ENCODE peak calls at places on chromosomes 13 and 19, in seven cellular contexts. One of them, this sample, is unnamed.

GRCh38 chr19:54388001-54388802 is 23.5 kb upstream of the LAIR1 start:
- DNase-seq in ovary: no peak
- DNase-seq in CD8-positive, alpha-beta memory T cell: peak; percentile 63
- DNase-seq in adrenal gland: no peak
- DNase-seq in effector memory CD4-positive, alpha-beta T cell: no peak
- DNase-seq in H9: no peak
- DNase-seq in CD8-positive, alpha-beta T cell: peak; percentile 56
- DNase-seq in this sample: peak; percentile 34

GRCh38 chr19:23415561-23416191 is 20.4 kb upstream of the ZNF91 start:
- DNase-seq in ovary: no peak
- DNase-seq in CD8-positive, alpha-beta memory T cell: no peak
- DNase-seq in adrenal gland: no peak
- DNase-seq in effector memory CD4-positive, alpha-beta T cell: no peak
- DNase-seq in H9: peak; percentile 95
- DNase-seq in CD8-positive, alpha-beta T cell: no peak
- DNase-seq in this sample: peak; percentile 63

GRCh38 chr19:3516675-3517207 is 10.6 kb downstream of the FZR1 start:
- DNase-seq in ovary: no peak
- DNase-seq in CD8-positive, alpha-beta memory T cell: peak; percentile 77
- DNase-seq in adrenal gland: no peak
- DNase-seq in effector memory CD4-positive, alpha-beta T cell: no peak
- DNase-seq in H9: no peak
- DNase-seq in CD8-positive, alpha-beta T cell: peak; percentile 46
- DNase-seq in this sample: no peak

GRCh38 chr13:79548886-79549285 is 67.9 kb downstream of the NDFIP2 start:
- DNase-seq in ovary: no peak
- DNase-seq in CD8-positive, alpha-beta memory T cell: no peak
- DNase-seq in adrenal gland: no peak
- DNase-seq in effector memory CD4-positive, alpha-beta T cell: no peak
- DNase-seq in H9: no peak
- DNase-seq in CD8-positive, alpha-beta T cell: no peak
- DNase-seq in this sample: no peak

GRCh38 chr13:98632971-98633370 is 56.1 kb upstream of the STK24 start:
- DNase-seq in ovary: no peak
- DNase-seq in CD8-positive, alpha-beta memory T cell: no peak
- DNase-seq in adrenal gland: no peak
- DNase-seq in effector memory CD4-positive, alpha-beta T cell: no peak
- DNase-seq in H9: no peak
- DNase-seq in CD8-positive, alpha-beta T cell: no peak
- DNase-seq in this sample: no peak

GRCh38 chr13:40391788-40392187 is 274.7 kb downstream of the FOXO1 start:
- DNase-seq in ovary: no peak
- DNase-seq in CD8-positive, alpha-beta memory T cell: no peak
- DNase-seq in adrenal gland: no peak
- DNase-seq in effector memory CD4-positive, alpha-beta T cell: no peak
- DNase-seq in H9: no peak
- DNase-seq in CD8-positive, alpha-beta T cell: no peak
- DNase-seq in this sample: no peak

GRCh38 chr13:18991054-18991453 is 190.6 kb downstream of the TUBA3C start:
- DNase-seq in ovary: no peak
- DNase-seq in CD8-positive, alpha-beta memory T cell: no peak
- DNase-seq in adrenal gland: no peak
- DNase-seq in effector memory CD4-positive, alpha-beta T cell: no peak
- DNase-seq in H9: no peak
- DNase-seq in CD8-positive, alpha-beta T cell: no peak
- DNase-seq in this sample: no peak

GRCh38 chr19:41785653-41786052 is 10.7 kb upstream of the CEACAM3 start:
- DNase-seq in ovary: no peak
- DNase-seq in CD8-positive, alpha-beta memory T cell: peak; percentile 77
- DNase-seq in adrenal gland: no peak
- DNase-seq in effector memory CD4-positive, alpha-beta T cell: peak; percentile 37
- DNase-seq in H9: peak; percentile 86
- DNase-seq in CD8-positive, alpha-beta T cell: peak; percentile 71
- DNase-seq in this sample: peak; percentile 66

GRCh38 chr13:94198666-94199065 is 280.8 kb downstream of the DCT start:
- DNase-seq in ovary: no peak
- DNase-seq in CD8-positive, alpha-beta memory T cell: no peak
- DNase-seq in adrenal gland: no peak
- DNase-seq in effector memory CD4-positive, alpha-beta T cell: no peak
- DNase-seq in H9: no peak
- DNase-seq in CD8-positive, alpha-beta T cell: no peak
- DNase-seq in this sample: no peak

GRCh38 chr19:19460258-19460731 is 54.8 kb downstream of the GATAD2A start:
- DNase-seq in ovary: no peak
- DNase-seq in CD8-positive, alpha-beta memory T cell: peak; percentile 53
- DNase-seq in adrenal gland: no peak
- DNase-seq in effector memory CD4-positive, alpha-beta T cell: peak; percentile 28
- DNase-seq in H9: no peak
- DNase-seq in CD8-positive, alpha-beta T cell: peak; percentile 34
- DNase-seq in this sample: no peak
- H3K4me1 ChIP-seq in ovary: peaks cover 39% of the 10 kb centered on the region
- H3K4me1 ChIP-seq in CD8-positive, alpha-beta memory T cell: peaks cover 90% of the 10 kb centered on the region
- H3K4me1 ChIP-seq in adrenal gland: peaks cover 53% of the 10 kb centered on the region
- H3K4me1 ChIP-seq in effector memory CD4-positive, alpha-beta T cell: peaks cover 74% of the 10 kb centered on the region
- H3K4me1 ChIP-seq in H9: peaks cover 20% of the 10 kb centered on the region
- H3K4me1 ChIP-seq in CD8-positive, alpha-beta T cell: peaks cover 83% of the 10 kb centered on the region
- H3K4me1 ChIP-seq in this sample: peaks cover 48% of the 10 kb centered on the region

GRCh38 chr13:30141773-30142501 is 165.4 kb downstream of the KATNAL1 start:
- DNase-seq in ovary: no peak
- DNase-seq in CD8-positive, alpha-beta memory T cell: no peak
- DNase-seq in adrenal gland: no peak
- DNase-seq in effector memory CD4-positive, alpha-beta T cell: no peak
- DNase-seq in H9: no peak
- DNase-seq in CD8-positive, alpha-beta T cell: no peak
- DNase-seq in this sample: no peak
- H3K4me1 ChIP-seq in ovary: peaks cover 6% of the 10 kb centered on the region
- H3K4me1 ChIP-seq in CD8-positive, alpha-beta memory T cell: peaks cover 39% of the 10 kb centered on the region
- H3K4me1 ChIP-seq in adrenal gland: no peaks in the 10 kb centered on the region
- H3K4me1 ChIP-seq in effector memory CD4-positive, alpha-beta T cell: peaks cover 42% of the 10 kb centered on the region
- H3K4me1 ChIP-seq in H9: no peaks in the 10 kb centered on the region
- H3K4me1 ChIP-seq in CD8-positive, alpha-beta T cell: peaks cover 30% of the 10 kb centered on the region
- H3K4me1 ChIP-seq in this sample: no peaks in the 10 kb centered on the region

GRCh38 chr19:11375143-11375948 is 880 bp downstream of the SWSAP1 start:
- DNase-seq in ovary: peak; percentile 76
- DNase-seq in CD8-positive, alpha-beta memory T cell: peak; percentile 86
- DNase-seq in adrenal gland: peak; percentile 71
- DNase-seq in effector memory CD4-positive, alpha-beta T cell: peak; percentile 46
- DNase-seq in H9: peak; percentile 82
- DNase-seq in CD8-positive, alpha-beta T cell: peak; percentile 77
- DNase-seq in this sample: peak; percentile 61

GRCh38 chr19:11378319-11379189 is 4.1 kb downstream of the SWSAP1 start:
- DNase-seq in ovary: peak; percentile 58
- DNase-seq in CD8-positive, alpha-beta memory T cell: no peak
- DNase-seq in adrenal gland: peak; percentile 62
- DNase-seq in effector memory CD4-positive, alpha-beta T cell: no peak
- DNase-seq in H9: peak; percentile 82
- DNase-seq in CD8-positive, alpha-beta T cell: no peak
- DNase-seq in this sample: peak; percentile 75

GRCh38 chr19:11377237-11377636 is 2.8 kb downstream of the SWSAP1 start:
- DNase-seq in ovary: no peak
- DNase-seq in CD8-positive, alpha-beta memory T cell: no peak
- DNase-seq in adrenal gland: peak; percentile 80
- DNase-seq in effector memory CD4-positive, alpha-beta T cell: no peak
- DNase-seq in H9: no peak
- DNase-seq in CD8-positive, alpha-beta T cell: no peak
- DNase-seq in this sample: no peak

GRCh38 chr19:11379857-11380350 is 4.2 kb downstream of the EPOR start:
- DNase-seq in ovary: no peak
- DNase-seq in CD8-positive, alpha-beta memory T cell: no peak
- DNase-seq in adrenal gland: no peak
- DNase-seq in effector memory CD4-positive, alpha-beta T cell: no peak
- DNase-seq in H9: no peak
- DNase-seq in CD8-positive, alpha-beta T cell: no peak
- DNase-seq in this sample: no peak

DNA sequence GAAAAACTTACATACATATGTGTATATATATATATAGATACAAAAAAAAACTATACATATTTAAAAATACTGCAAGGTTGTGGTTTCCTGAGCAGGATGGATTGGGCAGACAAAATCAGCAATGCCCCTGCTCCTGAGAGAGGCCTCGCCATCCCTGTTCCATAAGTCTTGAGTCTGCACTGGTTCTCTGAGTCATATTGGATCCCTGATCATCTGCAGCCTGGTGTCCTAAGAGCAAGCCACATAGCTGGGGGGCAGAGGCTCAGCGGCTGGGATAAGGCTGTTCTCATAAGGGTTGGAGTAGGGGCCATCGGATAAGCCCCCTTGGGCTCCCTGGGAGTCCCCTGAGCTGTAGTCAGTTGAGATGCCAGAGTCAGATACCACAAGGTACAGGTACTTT is 3.3 kb downstream of the SWSAP1 start:
- DNase-seq in ovary: no peak
- DNase-seq in CD8-positive, alpha-beta memory T cell: no peak
- DNase-seq in adrenal gland: no peak
- DNase-seq in effector memory CD4-positive, alpha-beta T cell: no peak
- DNase-seq in H9: no peak
- DNase-seq in CD8-positive, alpha-beta T cell: no peak
- DNase-seq in this sample: no peak
- H3K4me1 ChIP-seq in ovary: peaks cover 19% of the 10 kb centered on the region
- H3K4me1 ChIP-seq in CD8-positive, alpha-beta memory T cell: peaks cover 60% of the 10 kb centered on the region
- H3K4me1 ChIP-seq in adrenal gland: peaks cover 46% of the 10 kb centered on the region
- H3K4me1 ChIP-seq in effector memory CD4-positive, alpha-beta T cell: peaks cover 32% of the 10 kb centered on the region
- H3K4me1 ChIP-seq in H9: no peaks in the 10 kb centered on the region
- H3K4me1 ChIP-seq in CD8-positive, alpha-beta T cell: peaks cover 48% of the 10 kb centered on the region
- H3K4me1 ChIP-seq in this sample: peaks cover 25% of the 10 kb centered on the region

GRCh38 chr19:48396010-48396870 is 2.8 kb downstream of the GRIN2D start:
- DNase-seq in ovary: no peak
- DNase-seq in CD8-positive, alpha-beta memory T cell: no peak
- DNase-seq in adrenal gland: no peak
- DNase-seq in effector memory CD4-positive, alpha-beta T cell: no peak
- DNase-seq in H9: no peak
- DNase-seq in CD8-positive, alpha-beta T cell: no peak
- DNase-seq in this sample: no peak

GRCh38 chr19:48398329-48399235 is 5.1 kb downstream of the GRIN2D start:
- DNase-seq in ovary: peak; percentile 78
- DNase-seq in CD8-positive, alpha-beta memory T cell: peak; percentile 92
- DNase-seq in adrenal gland: peak; percentile 54
- DNase-seq in effector memory CD4-positive, alpha-beta T cell: peak; percentile 74
- DNase-seq in H9: peak; percentile 97
- DNase-seq in CD8-positive, alpha-beta T cell: peak; percentile 84
- DNase-seq in this sample: peak; percentile 92

GRCh38 chr19:48396871-48397176 is 3.4 kb downstream of the GRIN2D start:
- DNase-seq in ovary: no peak
- DNase-seq in CD8-positive, alpha-beta memory T cell: no peak
- DNase-seq in adrenal gland: no peak
- DNase-seq in effector memory CD4-positive, alpha-beta T cell: no peak
- DNase-seq in H9: no peak
- DNase-seq in CD8-positive, alpha-beta T cell: no peak
- DNase-seq in this sample: no peak

GRCh38 chr19:48397263-48397635 is 3.8 kb downstream of the GRIN2D start:
- DNase-seq in ovary: no peak
- DNase-seq in CD8-positive, alpha-beta memory T cell: no peak
- DNase-seq in adrenal gland: no peak
- DNase-seq in effector memory CD4-positive, alpha-beta T cell: no peak
- DNase-seq in H9: no peak
- DNase-seq in CD8-positive, alpha-beta T cell: no peak
- DNase-seq in this sample: no peak

DNA sequence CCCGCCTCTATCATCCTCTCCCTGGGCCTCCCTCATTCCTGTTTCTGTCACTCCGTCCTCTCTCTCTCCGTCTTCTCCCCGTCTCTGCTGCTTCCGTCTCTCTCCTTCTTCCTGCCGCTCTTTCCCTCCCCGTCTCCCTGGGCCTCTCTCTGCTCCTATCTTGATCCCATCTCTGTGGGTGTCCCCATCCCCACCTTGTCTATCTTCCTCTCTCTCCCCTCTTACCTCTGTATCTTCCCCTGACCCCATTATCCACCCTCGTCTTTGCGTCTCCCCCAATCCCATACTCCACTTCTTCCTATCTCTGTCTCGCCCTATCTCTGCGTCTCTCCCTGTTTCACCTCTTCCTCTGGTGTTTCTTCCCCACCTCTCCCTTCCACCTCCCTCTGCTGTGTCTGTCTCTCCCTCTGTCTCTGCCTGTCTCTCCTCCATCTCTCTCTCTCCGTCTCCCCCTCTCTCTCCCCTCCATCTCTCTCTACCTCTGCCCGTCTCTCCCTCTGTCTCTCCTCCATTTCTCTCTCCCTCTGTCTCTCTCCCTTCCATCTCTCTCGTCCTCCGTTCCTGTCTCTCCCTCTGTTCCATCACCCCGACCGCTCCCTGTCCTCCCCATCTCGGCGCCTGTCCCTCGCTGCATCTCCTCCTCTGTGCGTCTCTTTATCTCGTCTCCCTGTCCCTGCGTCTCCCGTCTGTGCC is 4.3 kb downstream of the GRIN2D start:
- DNase-seq in ovary: no peak
- DNase-seq in CD8-positive, alpha-beta memory T cell: no peak
- DNase-seq in adrenal gland: no peak
- DNase-seq in effector memory CD4-positive, alpha-beta T cell: no peak
- DNase-seq in H9: no peak
- DNase-seq in CD8-positive, alpha-beta T cell: no peak
- DNase-seq in this sample: no peak
- H3K4me1 ChIP-seq in ovary: peaks cover 5% of the 10 kb centered on the region
- H3K4me1 ChIP-seq in CD8-positive, alpha-beta memory T cell: peaks cover 40% of the 10 kb centered on the region
- H3K4me1 ChIP-seq in adrenal gland: peaks cover 6% of the 10 kb centered on the region
- H3K4me1 ChIP-seq in effector memory CD4-positive, alpha-beta T cell: peaks cover 34% of the 10 kb centered on the region
- H3K4me1 ChIP-seq in H9: peaks cover 8% of the 10 kb centered on the region
- H3K4me1 ChIP-seq in CD8-positive, alpha-beta T cell: peaks cover 46% of the 10 kb centered on the region
- H3K4me1 ChIP-seq in this sample: peaks cover 18% of the 10 kb centered on the region

GRCh38 chr13:36925603-36926002 is 5.6 kb upstream of the SMAD9 start:
- DNase-seq in ovary: no peak
- DNase-seq in CD8-positive, alpha-beta memory T cell: no peak
- DNase-seq in adrenal gland: no peak
- DNase-seq in effector memory CD4-positive, alpha-beta T cell: no peak
- DNase-seq in H9: no peak
- DNase-seq in CD8-positive, alpha-beta T cell: no peak
- DNase-seq in this sample: no peak
- H3K4me1 ChIP-seq in ovary: no peaks in the 10 kb centered on the region
- H3K4me1 ChIP-seq in CD8-positive, alpha-beta memory T cell: no peaks in the 10 kb centered on the region
- H3K4me1 ChIP-seq in adrenal gland: no peaks in the 10 kb centered on the region
- H3K4me1 ChIP-seq in effector memory CD4-positive, alpha-beta T cell: no peaks in the 10 kb centered on the region
- H3K4me1 ChIP-seq in H9: no peaks in the 10 kb centered on the region
- H3K4me1 ChIP-seq in CD8-positive, alpha-beta T cell: no peaks in the 10 kb centered on the region
- H3K4me1 ChIP-seq in this sample: no peaks in the 10 kb centered on the region

GRCh38 chr19:13102666-13103584 is at the start of gene LYL1:
- DNase-seq in ovary: peak; percentile 84
- DNase-seq in CD8-positive, alpha-beta memory T cell: no peak
- DNase-seq in adrenal gland: peak; percentile 76
- DNase-seq in effector memory CD4-positive, alpha-beta T cell: no peak
- DNase-seq in H9: peak; percentile 70
- DNase-seq in CD8-positive, alpha-beta T cell: peak; percentile 39
- DNase-seq in this sample: peak; percentile 81

GRCh38 chr19:13100871-13101589 is 1.6 kb downstream of the LYL1 start:
- DNase-seq in ovary: peak; percentile 46
- DNase-seq in CD8-positive, alpha-beta memory T cell: no peak
- DNase-seq in adrenal gland: no peak
- DNase-seq in effector memory CD4-positive, alpha-beta T cell: no peak
- DNase-seq in H9: no peak
- DNase-seq in CD8-positive, alpha-beta T cell: no peak
- DNase-seq in this sample: no peak

GRCh38 chr19:13103585-13103923 is 896 bp upstream of the LYL1 start:
- DNase-seq in ovary: no peak
- DNase-seq in CD8-positive, alpha-beta memory T cell: no peak
- DNase-seq in adrenal gland: no peak
- DNase-seq in effector memory CD4-positive, alpha-beta T cell: no peak
- DNase-seq in H9: peak; percentile 25
- DNase-seq in CD8-positive, alpha-beta T cell: no peak
- DNase-seq in this sample: no peak

GRCh38 chr19:13101590-13102415 is 855 bp downstream of the LYL1 start:
- DNase-seq in ovary: peak; percentile 38
- DNase-seq in CD8-positive, alpha-beta memory T cell: no peak
- DNase-seq in adrenal gland: no peak
- DNase-seq in effector memory CD4-positive, alpha-beta T cell: no peak
- DNase-seq in H9: no peak
- DNase-seq in CD8-positive, alpha-beta T cell: no peak
- DNase-seq in this sample: no peak

GRCh38 chr19:13102416-13102665 is 317 bp downstream of the LYL1 start:
- DNase-seq in ovary: no peak
- DNase-seq in CD8-positive, alpha-beta memory T cell: no peak
- DNase-seq in adrenal gland: no peak
- DNase-seq in effector memory CD4-positive, alpha-beta T cell: no peak
- DNase-seq in H9: no peak
- DNase-seq in CD8-positive, alpha-beta T cell: no peak
- DNase-seq in this sample: no peak
- H3K4me1 ChIP-seq in ovary: peaks cover 9% of the 10 kb centered on the region
- H3K4me1 ChIP-seq in CD8-positive, alpha-beta memory T cell: peaks cover 64% of the 10 kb centered on the region
- H3K4me1 ChIP-seq in adrenal gland: peaks cover 19% of the 10 kb centered on the region
- H3K4me1 ChIP-seq in effector memory CD4-positive, alpha-beta T cell: peaks cover 68% of the 10 kb centered on the region
- H3K4me1 ChIP-seq in H9: no peaks in the 10 kb centered on the region
- H3K4me1 ChIP-seq in CD8-positive, alpha-beta T cell: peaks cover 70% of the 10 kb centered on the region
- H3K4me1 ChIP-seq in this sample: peaks cover 22% of the 10 kb centered on the region

This sample was measured in testis.